ENCODE peak calls at places on chromosomes 11 and 22, in four cellular contexts. N, X, P and Z are unnamed samples.

GRCh38 chr22:17952273-17952801 is 72.0 kb downstream of the MICAL3 start:
- DNase-seq in N (no peak), X (no peak), P (no peak), Z (no peak)

GRCh38 chr22:39132871-39133524 is 19.5 kb downstream of the CBX7 start:
- DNase-seq in N (no peak), X (no peak), P (no peak), Z (no peak)

GRCh38 chr11:6431861-6432260 is 8.9 kb downstream of the HPX start:
- DNase-seq in N (no peak), X (peak), P (no peak), Z (no peak)

GRCh38 chr11:114399490-114399889 is 821 bp downstream of the C11orf71 start:
- DNase-seq in N (no peak), X (no peak), P (peak), Z (no peak)

GRCh38 chr11:75374646-75375045 is 23.2 kb upstream of the ARRB1 start:
- DNase-seq in N (no peak), X (no peak), P (no peak), Z (no peak)

GRCh38 chr11:73198677-73199076 is 19.4 kb upstream of the P2RY2 start:
- DNase-seq in N (no peak), X (peak), P (peak), Z (peak)

GRCh38 chr11:65206901-65207300 is 25.2 kb downstream of the CAPN1 start:
- DNase-seq in N (no peak), X (no peak), P (no peak), Z (no peak)

GRCh38 chr11:114269498-114269897 is 26.7 kb upstream of the NNMT start:
- DNase-seq in N (no peak), X (no peak), P (no peak), Z (no peak)

GRCh38 chr22:50626314-50626855 is 1.6 kb downstream of the ARSA start:
- DNase-seq in N (no peak), X (no peak), P (no peak), Z (no peak)

GRCh38 chr11:36304349-36304748 is 8.3 kb downstream of the PRR5L start:
- DNase-seq in N (no peak), X (peak), P (no peak), Z (no peak)

GRCh38 chr11:110966131-110966530 is 253.9 kb upstream of the ARHGAP20 start:
- DNase-seq in N (no peak), X (no peak), P (no peak), Z (no peak)

GRCh38 chr11:134761361-134761760 is 349.3 kb upstream of the B3GAT1 start:
- DNase-seq in N (no peak), X (no peak), P (no peak), Z (no peak)

GRCh38 chr11:85076535-85077330 is 550.4 kb downstream of the DLG2 start:
- DNase-seq in N (peak), X (peak), P (peak), Z (no peak)

GRCh38 chr11:13335319-13335718 is 57.7 kb downstream of the BMAL1 start:
- DNase-seq in N (peak), X (peak), P (peak), Z (peak)

GRCh38 chr11:104104201-104104600 is 59.7 kb downstream of the PDGFD start:
- DNase-seq in N (no peak), X (no peak), P (no peak), Z (no peak)

GRCh38 chr22:48596111-48596860 is 1231.4 kb downstream of the BRD1 start:
- DNase-seq in N (no peak), X (no peak), P (no peak), Z (no peak)

GRCh38 chr11:44005076-44005800 is 42.5 kb upstream of the ACCSL start:
- DNase-seq in N (peak), X (no peak), P (no peak), Z (no peak)

GRCh38 chr11:78535920-78536319 is 38.7 kb downstream of the NARS2 start:
- DNase-seq in N (no peak), X (peak), P (no peak), Z (no peak)

GRCh38 chr11:44617671-44618461 is 52.4 kb downstream of the CD82 start:
- DNase-seq in N (peak), X (no peak), P (no peak), Z (peak)

GRCh38 chr22:20012741-20013331 is 3.8 kb downstream of the ARVCF start:
- DNase-seq in N (no peak), X (no peak), P (no peak), Z (no peak)

GRCh38 chr11:116871248-116871647 is 33.8 kb upstream of the APOA1 start:
- DNase-seq in N (peak), X (peak), P (no peak), Z (no peak)

GRCh38 chr22:24868979-24869378 is 63.0 kb downstream of the SGSM1 start:
- DNase-seq in N (no peak), X (no peak), P (no peak), Z (no peak)

GRCh38 chr22:27581688-27582087 is 219.9 kb downstream of the MN1 start:
- DNase-seq in N (peak), X (peak), P (no peak), Z (no peak)

GRCh38 chr22:42969348-42969975 is 45.5 kb downstream of the PACSIN2 start:
- DNase-seq in N (no peak), X (peak), P (no peak), Z (no peak)

DNA sequence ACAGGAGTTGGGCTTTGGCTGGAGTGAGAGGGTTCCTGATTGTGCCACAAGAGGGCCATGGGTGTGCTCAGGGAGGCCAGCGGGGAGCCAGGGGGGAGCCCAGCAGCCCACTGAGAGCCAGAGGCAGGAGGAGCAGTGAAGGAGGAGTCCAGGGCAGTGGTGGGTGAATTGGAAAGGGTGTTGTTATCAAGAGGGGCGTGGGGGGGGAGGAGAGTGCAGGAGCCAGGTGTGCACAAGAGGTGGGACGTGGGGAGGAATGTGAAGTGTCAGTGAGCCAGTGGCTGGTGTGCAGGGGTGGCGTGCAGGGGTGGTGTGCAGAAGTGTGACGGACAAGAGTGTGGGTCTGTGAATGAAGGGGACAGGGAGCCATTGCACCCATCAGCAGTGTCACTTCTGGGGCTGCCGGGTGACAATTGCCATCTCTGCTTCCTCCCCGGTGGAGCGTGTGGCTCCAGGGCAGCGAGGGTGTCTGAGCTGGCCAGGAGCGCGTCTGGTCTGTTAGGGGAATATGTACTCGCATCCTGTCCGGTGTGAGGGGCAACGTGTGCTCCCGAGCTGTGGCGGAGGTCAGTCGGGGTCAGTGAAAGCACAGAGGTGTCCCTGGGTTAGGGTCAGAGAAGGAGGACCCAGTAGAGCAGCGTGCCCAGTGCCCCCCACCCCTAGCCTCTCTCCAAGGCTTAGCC is 1.7 kb downstream of the CLCF1 start:
- DNase-seq in N (no peak), X (peak), P (peak), Z (peak)
- TF ChIP-seq CTCF in N (no peak), X (peak), P (peak), Z (peak)

DNA sequence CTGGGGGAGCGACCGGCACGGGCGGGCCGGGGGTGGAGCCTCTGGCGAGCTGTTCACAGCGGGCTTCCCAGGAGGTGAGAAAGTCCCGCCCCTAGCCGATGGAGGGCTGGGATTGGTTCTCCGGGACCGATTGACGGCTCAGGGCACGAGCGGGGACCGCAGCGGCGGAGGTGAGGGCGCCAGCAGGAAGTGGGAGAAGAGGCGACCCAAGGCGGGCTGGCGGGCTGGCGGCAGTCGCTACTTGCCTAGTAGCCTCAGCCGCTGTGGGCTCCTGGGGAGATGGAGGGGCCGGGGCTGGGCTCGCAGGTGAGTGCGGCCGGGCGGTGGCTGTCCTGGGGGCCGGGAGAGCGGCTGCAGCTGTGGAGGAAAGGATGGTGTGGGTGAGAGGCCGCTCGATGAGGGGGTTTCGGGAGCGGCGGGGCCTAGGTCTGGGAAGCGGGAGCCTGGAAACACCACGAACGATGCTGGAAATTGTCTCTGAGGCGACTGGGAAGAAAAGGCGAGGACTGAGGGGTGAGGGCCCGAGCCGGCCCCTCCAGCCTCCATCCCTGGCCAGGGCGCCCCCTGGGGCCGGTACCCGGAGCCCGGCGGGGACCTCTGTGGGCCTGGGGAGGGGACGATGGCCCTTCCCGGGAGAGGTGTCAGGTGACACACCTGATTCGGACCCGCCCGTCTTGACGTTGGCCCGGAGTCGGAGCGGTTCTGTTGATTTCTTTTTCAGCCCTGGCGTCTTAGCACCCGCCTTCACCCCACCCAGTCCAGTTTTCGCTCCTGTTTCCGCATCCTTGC is at the start of gene ZDHHC13:
- DNase-seq in N (peak), X (peak), P (peak), Z (peak)
- TF ChIP-seq CTCF in N (no peak), X (peak), P (peak), Z (peak)

DNA sequence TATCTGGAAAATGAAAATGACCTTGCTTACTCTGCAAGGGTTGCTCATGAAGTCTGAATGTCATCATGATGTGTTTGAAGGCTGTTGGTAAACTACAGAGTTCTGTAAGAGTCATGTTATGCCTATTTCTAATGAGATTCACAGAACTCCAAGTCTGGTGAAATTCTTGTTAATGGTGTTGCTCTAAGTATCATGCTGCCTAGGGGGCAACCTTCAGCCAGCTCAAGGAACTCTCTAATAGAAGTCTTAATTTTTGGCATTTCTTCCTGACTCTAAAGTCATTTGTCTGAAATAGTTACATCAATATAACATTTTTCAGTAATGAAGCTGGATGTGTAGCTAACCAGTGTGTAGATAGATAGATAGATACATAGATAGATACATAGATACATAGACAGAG is 302.8 kb downstream of the FAT3 start:
- DNase-seq in N (no peak), X (peak), P (no peak), Z (no peak)
- TF ChIP-seq CTCF in N (no peak), X (no peak), P (peak), Z (no peak)

GRCh38 chr11:60129853-60130252 is 41.4 kb downstream of the MS4A2 start:
- DNase-seq in N (no peak), X (no peak), P (no peak), Z (no peak)

GRCh38 chr11:60127311-60127811 is 38.9 kb downstream of the MS4A2 start:
- DNase-seq in N (no peak), X (no peak), P (no peak), Z (no peak)

GRCh38 chr11:60131943-60132342 is 43.5 kb downstream of the MS4A2 start:
- DNase-seq in N (no peak), X (no peak), P (no peak), Z (no peak)

GRCh38 chr11:60128376-60128775 is 39.9 kb downstream of the MS4A2 start:
- DNase-seq in N (no peak), X (no peak), P (no peak), Z (no peak)

DNA sequence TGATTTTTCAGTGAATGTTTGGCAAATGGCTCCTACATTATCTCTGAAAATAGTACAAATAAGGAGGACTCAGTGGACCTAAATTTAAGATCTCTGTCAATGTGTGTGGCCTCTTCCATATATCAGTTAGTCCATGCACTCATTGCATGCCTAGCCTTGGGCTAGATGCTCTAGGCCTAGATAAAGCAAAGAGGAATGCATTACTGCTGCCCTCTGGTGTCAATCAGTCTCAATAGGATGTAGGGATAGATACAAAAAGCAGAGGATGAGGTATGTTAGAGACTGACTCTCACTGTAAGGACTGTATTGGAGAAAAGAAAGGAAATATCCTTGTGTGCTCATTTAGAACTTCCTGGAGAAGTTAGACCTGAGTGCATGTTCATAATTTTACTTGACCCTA is 42.0 kb downstream of the MS4A2 start:
- DNase-seq in N (no peak), X (peak), P (peak), Z (no peak)
- TF ChIP-seq CTCF in N (peak), X (no peak), P (no peak), Z (peak)

DNA sequence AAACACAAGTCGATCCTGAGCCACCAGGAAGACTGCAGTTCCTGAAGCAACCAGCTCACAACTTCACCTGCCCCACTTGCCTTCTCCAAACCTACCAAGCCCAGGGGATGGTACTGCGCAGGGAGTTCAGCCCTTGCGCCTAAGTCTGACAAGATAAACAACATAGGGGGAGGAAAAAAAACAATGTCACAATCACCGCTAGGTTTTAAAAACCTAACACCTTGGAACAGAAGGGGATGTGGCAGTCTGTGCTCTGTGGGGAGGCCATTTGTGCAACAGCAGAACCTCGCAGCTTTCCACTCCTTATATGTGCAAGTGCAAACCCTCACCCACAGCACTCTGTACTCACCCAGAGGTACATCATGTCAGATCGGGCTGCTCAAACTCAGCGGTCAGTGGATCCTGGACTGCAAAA is 134.2 kb downstream of the RBFOX2 start:
- DNase-seq in N (peak), X (peak), P (peak), Z (no peak)
- TF ChIP-seq CTCF in N (no peak), X (no peak), P (no peak), Z (no peak)

GRCh38 chr11:60762851-60763691 is 6.4 kb downstream of the MS4A15 start:
- DNase-seq in N (no peak), X (no peak), P (peak), Z (no peak)
- TF ChIP-seq CTCF in N (no peak), X (no peak), P (peak), Z (peak)